ENCODE peak calls at places on chromosome 9, in four cellular contexts. One of them, this sample, is unnamed.

GRCh38 chr9:37119360-37119759 is 1.0 kb upstream of the ZCCHC7 start:
- DNase-seq in HepG2: no peak
- DNase-seq in WTC11: no peak
- DNase-seq in K562: peak; percentile 27
- DNase-seq in this sample: no peak

GRCh38 chr9:135275163-135275925 is 187.9 kb downstream of the OLFM1 start:
- DNase-seq in HepG2: no peak
- DNase-seq in WTC11: no peak
- DNase-seq in K562: no peak
- DNase-seq in this sample: no peak

GRCh38 chr9:113886471-113886870 is 10.4 kb downstream of the ZNF618 start:
- DNase-seq in HepG2: no peak
- DNase-seq in WTC11: no peak
- DNase-seq in K562: no peak
- DNase-seq in this sample: no peak

GRCh38 chr9:131095666-131096489 is 453 bp upstream of the AIF1L start:
- DNase-seq in HepG2: peak; percentile 56
- DNase-seq in WTC11: peak; percentile 87
- DNase-seq in K562: peak; percentile 87
- DNase-seq in this sample: no peak

GRCh38 chr9:129033216-129033615 is 3.2 kb upstream of the MIGA2 start:
- DNase-seq in HepG2: no peak
- DNase-seq in WTC11: no peak
- DNase-seq in K562: peak; percentile 69
- DNase-seq in this sample: no peak

GRCh38 chr9:125985998-125986655 is 239.0 kb downstream of the PBX3 start:
- DNase-seq in HepG2: no peak
- DNase-seq in WTC11: no peak
- DNase-seq in K562: no peak
- DNase-seq in this sample: no peak

GRCh38 chr9:118029425-118029824 is 325.2 kb downstream of the TLR4 start:
- DNase-seq in HepG2: no peak
- DNase-seq in WTC11: no peak
- DNase-seq in K562: no peak
- DNase-seq in this sample: no peak

GRCh38 chr9:78620303-78620702 is 323.4 kb downstream of the PSAT1 start:
- DNase-seq in HepG2: no peak
- DNase-seq in WTC11: no peak
- DNase-seq in K562: no peak
- DNase-seq in this sample: no peak

DNA sequence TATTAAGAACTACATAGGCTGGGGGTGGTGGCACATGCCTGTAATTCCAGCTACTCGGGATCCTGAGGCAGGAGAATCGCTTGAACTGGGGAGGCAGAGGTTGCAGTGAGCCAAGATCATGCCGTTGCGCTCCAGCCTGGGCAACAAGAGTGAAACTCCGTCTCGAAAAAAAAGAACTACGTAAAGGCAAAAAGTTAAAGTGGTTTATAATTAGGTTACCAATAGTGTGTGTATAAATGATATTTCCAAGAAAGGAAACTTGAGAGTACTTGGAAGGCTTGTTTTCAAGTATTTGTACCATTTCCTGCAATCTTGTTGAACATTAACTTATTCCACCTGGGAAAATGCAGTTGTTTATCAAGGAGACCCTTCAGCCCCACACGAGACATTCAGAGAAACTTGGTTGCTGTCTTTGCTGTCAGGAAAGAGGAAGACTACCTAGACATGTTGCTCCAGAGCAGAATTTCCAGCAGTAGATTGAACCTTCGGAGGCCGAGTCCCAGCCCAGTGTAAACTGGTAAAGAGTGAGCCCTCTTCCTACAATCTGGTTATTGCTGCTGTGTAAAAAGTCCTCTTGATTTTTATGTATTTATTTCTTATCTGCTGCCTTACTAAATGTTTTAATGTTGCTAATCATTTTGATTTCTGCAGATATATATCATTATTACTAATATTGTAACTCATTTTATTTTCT is 30.1 kb downstream of the STXBP1 start:
- DNase-seq in HepG2: no peak
- DNase-seq in WTC11: no peak
- DNase-seq in K562: no peak
- DNase-seq in this sample: no peak
- TF ChIP-seq TCF7 in HepG2: no peak
- TF ChIP-seq TCF7 in WTC11: no peak
- TF ChIP-seq TCF7 in K562: no peak
- TF ChIP-seq TCF7 in this sample: no peak

GRCh38 chr9:70567511-70567910 is 153.1 kb upstream of the KLF9 start:
- DNase-seq in HepG2: no peak
- DNase-seq in WTC11: no peak
- DNase-seq in K562: no peak
- DNase-seq in this sample: no peak

GRCh38 chr9:70574222-70574837 is 159.9 kb upstream of the KLF9 start:
- DNase-seq in HepG2: no peak
- DNase-seq in WTC11: no peak
- DNase-seq in K562: no peak
- DNase-seq in this sample: no peak

GRCh38 chr9:70569070-70569772 is 154.8 kb upstream of the KLF9 start:
- DNase-seq in HepG2: no peak
- DNase-seq in WTC11: no peak
- DNase-seq in K562: no peak
- DNase-seq in this sample: no peak

GRCh38 chr9:70573308-70573707 is 158.9 kb upstream of the KLF9 start:
- DNase-seq in HepG2: no peak
- DNase-seq in WTC11: no peak
- DNase-seq in K562: no peak
- DNase-seq in this sample: no peak

GRCh38 chr9:70571247-70571646 is 156.8 kb upstream of the KLF9 start:
- DNase-seq in HepG2: peak; percentile 3
- DNase-seq in WTC11: no peak
- DNase-seq in K562: no peak
- DNase-seq in this sample: no peak
- TF ChIP-seq TCF7 in HepG2: no peak
- TF ChIP-seq TCF7 in WTC11: no peak
- TF ChIP-seq TCF7 in K562: no peak
- TF ChIP-seq TCF7 in this sample: no peak

GRCh38 chr9:136436055-136436634 is 3.5 kb downstream of the INPP5E start:
- DNase-seq in HepG2: no peak
- DNase-seq in WTC11: no peak
- DNase-seq in K562: no peak
- DNase-seq in this sample: no peak
- TF ChIP-seq TCF7 in HepG2: no peak
- TF ChIP-seq TCF7 in WTC11: no peak
- TF ChIP-seq TCF7 in K562: no peak
- TF ChIP-seq TCF7 in this sample: no peak

GRCh38 chr9:136629879-136630661 is 32.6 kb upstream of the EGFL7 start:
- DNase-seq in HepG2: peak; percentile 39
- DNase-seq in WTC11: peak; percentile 86
- DNase-seq in K562: peak; percentile 70
- DNase-seq in this sample: no peak
- TF ChIP-seq TCF7 in HepG2: no peak
- TF ChIP-seq TCF7 in WTC11: no peak
- TF ChIP-seq TCF7 in K562: no peak
- TF ChIP-seq TCF7 in this sample: no peak

DNA sequence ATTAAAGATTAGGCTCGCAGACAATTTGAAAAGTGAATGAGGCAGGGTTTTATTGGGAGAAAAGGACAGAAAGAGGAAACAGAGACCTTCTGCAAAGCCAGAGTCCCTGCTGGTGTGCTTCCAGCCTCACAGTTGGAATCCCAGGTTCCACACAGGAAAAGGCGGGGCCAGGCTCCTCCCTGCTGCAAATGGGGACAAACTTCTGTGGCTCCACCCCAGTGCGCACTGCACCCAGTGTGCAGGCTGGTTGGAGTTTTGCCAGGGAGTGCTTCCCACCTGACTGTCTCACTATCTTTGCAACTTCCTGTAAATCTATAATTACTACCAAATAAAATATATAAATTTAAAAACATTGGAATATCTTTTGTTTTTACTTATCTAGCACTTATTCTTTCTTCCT is 386.0 kb upstream of the GRIN3A start:
- DNase-seq in HepG2: no peak
- DNase-seq in WTC11: peak; percentile 54
- DNase-seq in K562: no peak
- DNase-seq in this sample: no peak
- TF ChIP-seq TCF7 in HepG2: no peak
- TF ChIP-seq TCF7 in WTC11: no peak
- TF ChIP-seq TCF7 in K562: no peak
- TF ChIP-seq TCF7 in this sample: no peak

DNA sequence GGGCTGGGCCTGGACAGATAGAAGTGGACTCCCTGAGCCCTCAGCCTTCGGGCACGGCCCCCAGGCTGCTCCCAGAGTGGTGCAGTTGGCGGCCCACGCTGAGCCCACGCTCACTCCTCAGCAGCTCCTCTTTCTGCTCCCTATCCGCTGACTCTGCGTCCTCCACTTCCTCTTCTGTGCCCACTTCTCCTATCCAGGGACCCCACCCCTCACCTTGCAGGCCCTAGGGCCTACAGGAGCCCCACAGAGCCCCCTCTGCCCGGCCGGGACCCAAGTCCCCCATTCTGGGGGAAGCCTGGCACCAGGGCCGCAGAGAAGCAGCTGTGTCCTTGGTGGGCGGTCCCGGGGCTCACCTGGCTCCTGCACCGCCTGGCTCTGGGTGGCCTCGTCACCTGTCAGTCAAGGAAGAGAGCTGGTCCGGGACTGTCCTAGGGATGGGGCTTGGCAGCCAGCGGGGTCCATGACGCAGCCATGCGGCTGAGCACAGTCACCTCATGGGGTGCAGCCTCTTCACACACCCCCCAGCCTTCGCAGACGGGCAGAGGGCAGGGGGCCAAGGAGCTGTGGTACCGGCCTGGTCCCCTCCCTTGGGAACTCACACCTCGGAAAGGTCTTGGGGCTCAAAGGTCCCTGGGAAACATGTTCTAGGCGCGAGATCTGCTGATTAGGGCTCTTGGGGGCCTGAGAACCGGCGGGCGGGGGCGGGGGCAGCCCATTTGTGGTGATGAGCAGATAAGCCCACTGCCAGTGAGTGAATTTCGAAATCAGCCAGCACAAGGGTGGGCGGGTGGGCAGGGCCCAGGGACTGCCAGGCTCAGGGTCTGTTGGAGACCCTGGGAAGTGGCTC is 5.4 kb upstream of the NRARP start:
- DNase-seq in HepG2: no peak
- DNase-seq in WTC11: peak; percentile 73
- DNase-seq in K562: no peak
- DNase-seq in this sample: no peak
- TF ChIP-seq TCF7 in HepG2: no peak
- TF ChIP-seq TCF7 in WTC11: no peak
- TF ChIP-seq TCF7 in K562: no peak
- TF ChIP-seq TCF7 in this sample: no peak

GRCh38 chr9:90099262-90099982 is 494.6 kb downstream of the GADD45G start:
- DNase-seq in HepG2: peak; percentile 12
- DNase-seq in WTC11: no peak
- DNase-seq in K562: no peak
- DNase-seq in this sample: no peak
- TF ChIP-seq TCF7 in HepG2: no peak
- TF ChIP-seq TCF7 in WTC11: no peak
- TF ChIP-seq TCF7 in K562: no peak
- TF ChIP-seq TCF7 in this sample: no peak

GRCh38 chr9:9892217-9892616 is 720.6 kb downstream of the PTPRD start:
- DNase-seq in HepG2: no peak
- DNase-seq in WTC11: no peak
- DNase-seq in K562: no peak
- DNase-seq in this sample: no peak

DNA sequence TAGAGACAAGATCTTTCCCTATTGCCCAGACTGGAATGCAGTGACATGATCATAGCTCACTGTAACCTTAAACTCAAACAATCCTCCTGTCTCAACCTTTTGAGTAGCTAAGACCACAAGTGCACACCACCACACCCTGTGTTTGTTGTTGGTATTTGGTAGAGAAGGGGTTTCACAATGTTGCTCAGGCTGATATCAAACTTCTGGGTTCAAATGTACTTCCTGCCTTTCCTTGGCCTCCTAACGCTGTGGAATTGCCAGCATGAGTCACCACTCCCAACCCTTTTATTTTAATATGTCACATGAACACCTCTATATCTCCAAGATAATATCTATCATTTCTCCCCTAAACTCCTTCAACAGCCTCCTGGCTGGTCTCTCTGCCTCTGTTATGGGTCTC is 719.0 kb downstream of the PTPRD start:
- DNase-seq in HepG2: no peak
- DNase-seq in WTC11: no peak
- DNase-seq in K562: no peak
- DNase-seq in this sample: no peak
- TF ChIP-seq TCF7 in HepG2: no peak
- TF ChIP-seq TCF7 in WTC11: no peak
- TF ChIP-seq TCF7 in K562: no peak
- TF ChIP-seq TCF7 in this sample: no peak

This sample was measured in GM12878.